ENCODE peak calls at places on chromosome 16, in ten cellular contexts. One of them, this sample, is unnamed.

GRCh38 chr16:13148294-13148693 is 246.9 kb downstream of the SHISA9 start:
- DNase-seq in CD8-positive, alpha-beta memory T cell: no peak
- DNase-seq in activated naive CD8-positive, alpha-beta T cell treated with anti-CD3 and anti-CD28 coated beads for 36 hours: no peak
- DNase-seq in DMS153: no peak
- DNase-seq in activated T-helper 1 cell treated with Interleukin-2 at 50 U/mL for 16 hours: no peak
- DNase-seq in GOT3: no peak
- DNase-seq in epithelial cell of proximal tubule: no peak
- DNase-seq in lower lobe of right lung: no peak
- DNase-seq in T47D: no peak
- DNase-seq in AG04450: no peak
- DNase-seq in this sample: no peak

GRCh38 chr16:50747206-50747956 is 5.5 kb downstream of the CYLD start:
- DNase-seq in activated T-helper 1 cell treated with Interleukin-2 at 50 U/mL for 16 hours: no peak
- DNase-seq in AG04450: no peak
- DNase-seq in epithelial cell of proximal tubule: no peak
- DNase-seq in CD8-positive, alpha-beta memory T cell: no peak
- DNase-seq in T47D: peak
- DNase-seq in DMS153: no peak
- DNase-seq in lower lobe of right lung: no peak
- DNase-seq in activated naive CD8-positive, alpha-beta T cell treated with anti-CD3 and anti-CD28 coated beads for 36 hours: no peak
- DNase-seq in GOT3: no peak
- DNase-seq in this sample: peak

GRCh38 chr16:24253192-24253591 is 2.9 kb upstream of the CACNG3 start:
- DNase-seq in activated T-helper 1 cell treated with Interleukin-2 at 50 U/mL for 16 hours: no peak
- DNase-seq in epithelial cell of proximal tubule: no peak
- DNase-seq in GOT3: no peak
- DNase-seq in T47D: peak
- DNase-seq in lower lobe of right lung: no peak
- DNase-seq in activated naive CD8-positive, alpha-beta T cell treated with anti-CD3 and anti-CD28 coated beads for 36 hours: peak
- DNase-seq in CD8-positive, alpha-beta memory T cell: peak
- DNase-seq in DMS153: peak
- DNase-seq in AG04450: no peak
- DNase-seq in this sample: peak

GRCh38 chr16:87499189-87499486 is 6.3 kb upstream of the ZCCHC14 start:
- DNase-seq in lower lobe of right lung: no peak
- DNase-seq in T47D: no peak
- DNase-seq in GOT3: no peak
- DNase-seq in epithelial cell of proximal tubule: no peak
- DNase-seq in AG04450: peak
- DNase-seq in DMS153: no peak
- DNase-seq in CD8-positive, alpha-beta memory T cell: no peak
- DNase-seq in activated naive CD8-positive, alpha-beta T cell treated with anti-CD3 and anti-CD28 coated beads for 36 hours: no peak
- DNase-seq in activated T-helper 1 cell treated with Interleukin-2 at 50 U/mL for 16 hours: no peak
- DNase-seq in this sample: no peak

GRCh38 chr16:46852130-46852529 is 21.1 kb upstream of the C16orf87 start:
- DNase-seq in epithelial cell of proximal tubule: no peak
- DNase-seq in lower lobe of right lung: no peak
- DNase-seq in CD8-positive, alpha-beta memory T cell: no peak
- DNase-seq in activated naive CD8-positive, alpha-beta T cell treated with anti-CD3 and anti-CD28 coated beads for 36 hours: no peak
- DNase-seq in activated T-helper 1 cell treated with Interleukin-2 at 50 U/mL for 16 hours: no peak
- DNase-seq in T47D: no peak
- DNase-seq in AG04450: no peak
- DNase-seq in GOT3: no peak
- DNase-seq in DMS153: no peak
- DNase-seq in this sample: no peak

GRCh38 chr16:77273-77806 is 685 bp upstream of the MPG start:
- DNase-seq in AG04450: no peak
- DNase-seq in CD8-positive, alpha-beta memory T cell: peak
- DNase-seq in T47D: peak
- DNase-seq in DMS153: no peak
- DNase-seq in activated naive CD8-positive, alpha-beta T cell treated with anti-CD3 and anti-CD28 coated beads for 36 hours: peak
- DNase-seq in activated T-helper 1 cell treated with Interleukin-2 at 50 U/mL for 16 hours: no peak
- DNase-seq in lower lobe of right lung: peak
- DNase-seq in epithelial cell of proximal tubule: no peak
- DNase-seq in GOT3: no peak
- DNase-seq in this sample: peak

GRCh38 chr16:86572041-86572521 is 5.5 kb downstream of the FOXC2 start:
- DNase-seq in AG04450: no peak
- DNase-seq in T47D: no peak
- DNase-seq in activated naive CD8-positive, alpha-beta T cell treated with anti-CD3 and anti-CD28 coated beads for 36 hours: no peak
- DNase-seq in epithelial cell of proximal tubule: no peak
- DNase-seq in GOT3: no peak
- DNase-seq in CD8-positive, alpha-beta memory T cell: no peak
- DNase-seq in activated T-helper 1 cell treated with Interleukin-2 at 50 U/mL for 16 hours: no peak
- DNase-seq in DMS153: no peak
- DNase-seq in lower lobe of right lung: no peak
- DNase-seq in this sample: no peak

GRCh38 chr16:21646091-21646490 is 6.3 kb downstream of the IGSF6 start:
- DNase-seq in CD8-positive, alpha-beta memory T cell: no peak
- DNase-seq in DMS153: no peak
- DNase-seq in activated T-helper 1 cell treated with Interleukin-2 at 50 U/mL for 16 hours: no peak
- DNase-seq in T47D: no peak
- DNase-seq in AG04450: no peak
- DNase-seq in GOT3: no peak
- DNase-seq in activated naive CD8-positive, alpha-beta T cell treated with anti-CD3 and anti-CD28 coated beads for 36 hours: no peak
- DNase-seq in lower lobe of right lung: no peak
- DNase-seq in epithelial cell of proximal tubule: no peak
- DNase-seq in this sample: no peak

GRCh38 chr16:11278681-11279628 is 2.2 kb downstream of the PRM1 start:
- DNase-seq in activated T-helper 1 cell treated with Interleukin-2 at 50 U/mL for 16 hours: no peak
- DNase-seq in T47D: no peak
- DNase-seq in DMS153: no peak
- DNase-seq in GOT3: no peak
- DNase-seq in activated naive CD8-positive, alpha-beta T cell treated with anti-CD3 and anti-CD28 coated beads for 36 hours: no peak
- DNase-seq in AG04450: no peak
- DNase-seq in lower lobe of right lung: no peak
- DNase-seq in epithelial cell of proximal tubule: no peak
- DNase-seq in CD8-positive, alpha-beta memory T cell: no peak
- DNase-seq in this sample: no peak

GRCh38 chr16:71216714-71217113 is 13.8 kb downstream of the HYDIN start:
- DNase-seq in DMS153: no peak
- DNase-seq in CD8-positive, alpha-beta memory T cell: no peak
- DNase-seq in T47D: no peak
- DNase-seq in lower lobe of right lung: no peak
- DNase-seq in AG04450: no peak
- DNase-seq in activated T-helper 1 cell treated with Interleukin-2 at 50 U/mL for 16 hours: no peak
- DNase-seq in activated naive CD8-positive, alpha-beta T cell treated with anti-CD3 and anti-CD28 coated beads for 36 hours: no peak
- DNase-seq in GOT3: no peak
- DNase-seq in epithelial cell of proximal tubule: no peak
- DNase-seq in this sample: no peak

GRCh38 chr16:90020260-90020837 is 1.1 kb upstream of the DBNDD1 start:
- DNase-seq in epithelial cell of proximal tubule: no peak
- DNase-seq in activated T-helper 1 cell treated with Interleukin-2 at 50 U/mL for 16 hours: no peak
- DNase-seq in activated naive CD8-positive, alpha-beta T cell treated with anti-CD3 and anti-CD28 coated beads for 36 hours: no peak
- DNase-seq in GOT3: no peak
- DNase-seq in T47D: no peak
- DNase-seq in lower lobe of right lung: no peak
- DNase-seq in AG04450: no peak
- DNase-seq in CD8-positive, alpha-beta memory T cell: no peak
- DNase-seq in DMS153: peak
- DNase-seq in this sample: no peak

GRCh38 chr16:89122322-89122831 is 28.7 kb downstream of the ACSF3 start:
- DNase-seq in activated naive CD8-positive, alpha-beta T cell treated with anti-CD3 and anti-CD28 coated beads for 36 hours: peak
- DNase-seq in CD8-positive, alpha-beta memory T cell: peak
- DNase-seq in epithelial cell of proximal tubule: no peak
- DNase-seq in T47D: peak
- DNase-seq in activated T-helper 1 cell treated with Interleukin-2 at 50 U/mL for 16 hours: peak
- DNase-seq in lower lobe of right lung: peak
- DNase-seq in GOT3: no peak
- DNase-seq in DMS153: peak
- DNase-seq in AG04450: no peak
- DNase-seq in this sample: peak

GRCh38 chr16:4266372-4266771 is 6.5 kb downstream of the TFAP4 start:
- DNase-seq in DMS153: no peak
- DNase-seq in CD8-positive, alpha-beta memory T cell: no peak
- DNase-seq in lower lobe of right lung: no peak
- DNase-seq in GOT3: no peak
- DNase-seq in activated naive CD8-positive, alpha-beta T cell treated with anti-CD3 and anti-CD28 coated beads for 36 hours: no peak
- DNase-seq in activated T-helper 1 cell treated with Interleukin-2 at 50 U/mL for 16 hours: no peak
- DNase-seq in AG04450: no peak
- DNase-seq in epithelial cell of proximal tubule: no peak
- DNase-seq in T47D: no peak
- DNase-seq in this sample: peak

GRCh38 chr16:66891360-66891759 is 11.0 kb downstream of the PDP2 start:
- DNase-seq in AG04450: no peak
- DNase-seq in DMS153: no peak
- DNase-seq in lower lobe of right lung: no peak
- DNase-seq in activated T-helper 1 cell treated with Interleukin-2 at 50 U/mL for 16 hours: no peak
- DNase-seq in activated naive CD8-positive, alpha-beta T cell treated with anti-CD3 and anti-CD28 coated beads for 36 hours: no peak
- DNase-seq in CD8-positive, alpha-beta memory T cell: no peak
- DNase-seq in GOT3: no peak
- DNase-seq in epithelial cell of proximal tubule: no peak
- DNase-seq in T47D: no peak
- DNase-seq in this sample: no peak

GRCh38 chr16:50778284-50779163 is 36.6 kb downstream of the CYLD start:
- DNase-seq in activated naive CD8-positive, alpha-beta T cell treated with anti-CD3 and anti-CD28 coated beads for 36 hours: no peak
- DNase-seq in activated T-helper 1 cell treated with Interleukin-2 at 50 U/mL for 16 hours: no peak
- DNase-seq in T47D: no peak
- DNase-seq in epithelial cell of proximal tubule: no peak
- DNase-seq in lower lobe of right lung: no peak
- DNase-seq in CD8-positive, alpha-beta memory T cell: no peak
- DNase-seq in GOT3: no peak
- DNase-seq in AG04450: no peak
- DNase-seq in DMS153: no peak
- DNase-seq in this sample: no peak

GRCh38 chr16:87384162-87384999 is 805 bp upstream of the FBXO31 start:
- DNase-seq in activated naive CD8-positive, alpha-beta T cell treated with anti-CD3 and anti-CD28 coated beads for 36 hours: peak
- DNase-seq in activated T-helper 1 cell treated with Interleukin-2 at 50 U/mL for 16 hours: no peak
- DNase-seq in T47D: no peak
- DNase-seq in AG04450: no peak
- DNase-seq in DMS153: peak
- DNase-seq in CD8-positive, alpha-beta memory T cell: no peak
- DNase-seq in epithelial cell of proximal tubule: no peak
- DNase-seq in GOT3: no peak
- DNase-seq in lower lobe of right lung: peak
- DNase-seq in this sample: peak

GRCh38 chr16:14428043-14428442 is 202.0 kb downstream of the PARN start:
- DNase-seq in lower lobe of right lung: no peak
- DNase-seq in epithelial cell of proximal tubule: no peak
- DNase-seq in T47D: no peak
- DNase-seq in DMS153: no peak
- DNase-seq in activated T-helper 1 cell treated with Interleukin-2 at 50 U/mL for 16 hours: no peak
- DNase-seq in AG04450: no peak
- DNase-seq in activated naive CD8-positive, alpha-beta T cell treated with anti-CD3 and anti-CD28 coated beads for 36 hours: no peak
- DNase-seq in GOT3: no peak
- DNase-seq in CD8-positive, alpha-beta memory T cell: no peak
- DNase-seq in this sample: no peak

GRCh38 chr16:24789881-24790280 is 55.9 kb upstream of the SLC5A11 start:
- DNase-seq in CD8-positive, alpha-beta memory T cell: no peak
- DNase-seq in activated naive CD8-positive, alpha-beta T cell treated with anti-CD3 and anti-CD28 coated beads for 36 hours: no peak
- DNase-seq in AG04450: no peak
- DNase-seq in T47D: no peak
- DNase-seq in epithelial cell of proximal tubule: no peak
- DNase-seq in DMS153: no peak
- DNase-seq in activated T-helper 1 cell treated with Interleukin-2 at 50 U/mL for 16 hours: no peak
- DNase-seq in GOT3: no peak
- DNase-seq in lower lobe of right lung: no peak
- DNase-seq in this sample: no peak

GRCh38 chr16:55039931-55040330 is 109.3 kb downstream of the IRX5 start:
- DNase-seq in activated naive CD8-positive, alpha-beta T cell treated with anti-CD3 and anti-CD28 coated beads for 36 hours: no peak
- DNase-seq in epithelial cell of proximal tubule: no peak
- DNase-seq in T47D: no peak
- DNase-seq in activated T-helper 1 cell treated with Interleukin-2 at 50 U/mL for 16 hours: no peak
- DNase-seq in GOT3: no peak
- DNase-seq in lower lobe of right lung: no peak
- DNase-seq in CD8-positive, alpha-beta memory T cell: no peak
- DNase-seq in DMS153: no peak
- DNase-seq in AG04450: no peak
- DNase-seq in this sample: no peak

GRCh38 chr16:630815-631405 is at the start of gene WFIKKN1:
- DNase-seq in AG04450: no peak
- DNase-seq in lower lobe of right lung: peak
- DNase-seq in activated naive CD8-positive, alpha-beta T cell treated with anti-CD3 and anti-CD28 coated beads for 36 hours: no peak
- DNase-seq in epithelial cell of proximal tubule: no peak
- DNase-seq in GOT3: no peak
- DNase-seq in DMS153: no peak
- DNase-seq in T47D: no peak
- DNase-seq in CD8-positive, alpha-beta memory T cell: no peak
- DNase-seq in activated T-helper 1 cell treated with Interleukin-2 at 50 U/mL for 16 hours: no peak
- DNase-seq in this sample: peak

GRCh38 chr16:54080524-54081008 is 206.0 kb downstream of the IRX3 start:
- DNase-seq in activated T-helper 1 cell treated with Interleukin-2 at 50 U/mL for 16 hours: no peak
- DNase-seq in DMS153: no peak
- DNase-seq in CD8-positive, alpha-beta memory T cell: no peak
- DNase-seq in AG04450: peak
- DNase-seq in activated naive CD8-positive, alpha-beta T cell treated with anti-CD3 and anti-CD28 coated beads for 36 hours: no peak
- DNase-seq in lower lobe of right lung: no peak
- DNase-seq in GOT3: no peak
- DNase-seq in epithelial cell of proximal tubule: peak
- DNase-seq in T47D: peak
- DNase-seq in this sample: no peak

GRCh38 chr16:55534773-55535172 is 25.9 kb downstream of the LPCAT2 start:
- DNase-seq in epithelial cell of proximal tubule: no peak
- DNase-seq in AG04450: no peak
- DNase-seq in GOT3: no peak
- DNase-seq in DMS153: no peak
- DNase-seq in lower lobe of right lung: no peak
- DNase-seq in CD8-positive, alpha-beta memory T cell: no peak
- DNase-seq in T47D: no peak
- DNase-seq in activated T-helper 1 cell treated with Interleukin-2 at 50 U/mL for 16 hours: no peak
- DNase-seq in activated naive CD8-positive, alpha-beta T cell treated with anti-CD3 and anti-CD28 coated beads for 36 hours: no peak
- DNase-seq in this sample: no peak